ENCODE peak calls at places on chromosomes 2 and 18, in seven cellular contexts. G, Y, B, E, J, M and D are unnamed samples.

GRCh38 chr2:234839285-234839684 is 112.5 kb upstream of the SH3BP4 start:
- DNase-seq in J (no peak), Y (no peak), E (peak), G (no peak), B (peak), M (no peak), D (no peak)

GRCh38 chr2:68127358-68128242 is 30.1 kb upstream of the PNO1 start:
- DNase-seq in B (no peak), Y (no peak), M (no peak), E (no peak), G (no peak), J (no peak), D (no peak)

GRCh38 chr18:35661483-35662146 is 80.1 kb downstream of the GALNT1 start:
- DNase-seq in E (no peak), J (no peak), M (no peak), Y (no peak), G (no peak), B (no peak), D (no peak)

GRCh38 chr2:151826737-151827157 is 1.5 kb downstream of the ARL5A start:
- DNase-seq in M (no peak), J (no peak), G (no peak), Y (no peak), E (no peak), B (peak), D (no peak)

GRCh38 chr2:224211821-224212220 is 172.7 kb upstream of the SERPINE2 start:
- DNase-seq in G (no peak), B (peak), M (no peak), Y (no peak), J (no peak), E (no peak), D (no peak)

GRCh38 chr2:195319112-195319460 is 337.9 kb upstream of the SLC39A10 start:
- DNase-seq in G (no peak), J (peak), E (peak), B (peak), M (no peak), Y (no peak), D (no peak)

GRCh38 chr2:64606495-64607363 is 47.0 kb downstream of the SERTAD2 start:
- DNase-seq in B (peak), Y (no peak), G (no peak), M (peak), E (peak), J (no peak), D (peak)

GRCh38 chr2:110973275-110973674 is 147.4 kb upstream of the BCL2L11 start:
- DNase-seq in J (no peak), E (no peak), G (no peak), B (no peak), M (no peak), Y (no peak), D (no peak)

GRCh38 chr2:176035013-176035691 is 33.1 kb upstream of the LNPK start:
- DNase-seq in Y (no peak), E (no peak), J (no peak), B (no peak), M (no peak), G (no peak), D (no peak)

GRCh38 chr18:6755107-6755506 is 25.6 kb downstream of the ARHGAP28 start:
- DNase-seq in Y (no peak), B (no peak), J (no peak), M (no peak), E (no peak), G (no peak), D (no peak)

GRCh38 chr2:102304711-102305591 is 6.4 kb upstream of the IL1RL1 start:
- DNase-seq in E (no peak), J (no peak), G (no peak), B (no peak), M (no peak), Y (no peak), D (no peak)

GRCh38 chr2:183541766-183542165 is 417.5 kb downstream of the NUP35 start:
- DNase-seq in B (no peak), J (peak), M (no peak), E (peak), Y (no peak), G (no peak), D (no peak)

GRCh38 chr2:69300650-69301049 is 86.4 kb downstream of the GFPT1 start:
- DNase-seq in B (no peak), G (no peak), E (no peak), Y (no peak), M (no peak), J (no peak), D (no peak)

GRCh38 chr2:20670315-20671035 is 3.5 kb downstream of the GDF7 start:
- DNase-seq in J (no peak), M (no peak), Y (no peak), B (no peak), G (no peak), E (no peak), D (no peak)

GRCh38 chr2:178306351-178307073 is 112.2 kb downstream of the OSBPL6 start:
- DNase-seq in B (peak), E (peak), J (no peak), Y (no peak), G (peak), M (no peak), D (peak)

GRCh38 chr18:54233228-54233625 is 8.8 kb upstream of the MBD2 start:
- DNase-seq in E (no peak), J (no peak), G (no peak), B (peak), Y (no peak), M (no peak), D (no peak)

GRCh38 chr2:127362971-127363370 is 24.8 kb downstream of the MAP3K2 start:
- DNase-seq in M (no peak), E (no peak), J (no peak), G (no peak), Y (no peak), B (peak), D (no peak)

GRCh38 chr2:102098756-102099155 is 43.8 kb upstream of the IL1R1 start:
- DNase-seq in Y (no peak), J (no peak), B (no peak), M (no peak), E (no peak), G (no peak), D (no peak)

GRCh38 chr2:38603402-38604265 is 906 bp upstream of the HNRNPLL start:
- DNase-seq in G (peak), Y (peak), E (peak), J (peak), B (peak), M (peak), D (peak)

GRCh38 chr2:186422226-186422625 is 63.8 kb upstream of the ZC3H15 start:
- DNase-seq in M (no peak), G (no peak), E (peak), J (peak), Y (no peak), B (peak), D (no peak)

GRCh38 chr2:238973038-238973772 is 125.3 kb downstream of the TWIST2 start:
- DNase-seq in E (peak), Y (no peak), B (peak), J (peak), G (no peak), M (no peak), D (no peak)

GRCh38 chr2:134745023-134745422 is 26.2 kb upstream of the TMEM163 start:
- DNase-seq in Y (no peak), G (no peak), E (no peak), J (no peak), M (no peak), B (no peak), D (no peak)

GRCh38 chr2:230042195-230042594 is 26.5 kb downstream of the SLC16A14 start:
- DNase-seq in E (no peak), Y (no peak), M (no peak), J (no peak), G (no peak), B (no peak), D (no peak)

GRCh38 chr2:45275806-45276205 is 266.6 kb upstream of the SIX2 start:
- DNase-seq in M (no peak), E (no peak), Y (no peak), G (no peak), B (no peak), J (no peak), D (no peak)

GRCh38 chr18:48222118-48222517 is 187.1 kb downstream of the ZBTB7C start:
- DNase-seq in M (no peak), J (no peak), E (no peak), B (peak), G (peak), Y (no peak), D (no peak)

GRCh38 chr2:28357948-28358667 is 34.5 kb upstream of the FOSL2 start:
- DNase-seq in G (no peak), M (no peak), B (no peak), E (no peak), J (no peak), Y (no peak), D (no peak)

GRCh38 chr2:12008425-12009061 is 262.1 kb downstream of the LPIN1 start:
- DNase-seq in Y (no peak), M (no peak), J (no peak), G (no peak), B (peak), E (no peak), D (no peak)

GRCh38 chr2:216327447-216327846 is 44.8 kb downstream of the MARCHF4 start:
- DNase-seq in J (no peak), Y (no peak), B (no peak), E (no peak), G (peak), M (no peak), D (no peak)

GRCh38 chr2:239298126-239298804 is 102.6 kb downstream of the HDAC4 start:
- DNase-seq in J (no peak), Y (no peak), G (no peak), B (no peak), E (no peak), M (peak), D (peak)